ENCODE peak calls at places on chromosomes 5 and 9, in four cellular contexts. U is prostate gland, K is PC-3, P is AG04450. M is an unnamed sample. For H3K9me3, the result is how much of the 10 kb centered on the place peaks cover.

GRCh38 chr9:35518212-35518917 is 28.5 kb downstream of the RUSC2 start:
- DNase-seq in U (peak), K (peak), P (peak), M (no peak)

GRCh38 chr5:945691-946541 is 53.2 kb downstream of the TRIP13 start:
- DNase-seq in U (no peak), K (no peak), P (no peak), M (no peak)

GRCh38 chr9:28007097-28007817 is 434.0 kb upstream of the C9orf72 start:
- DNase-seq in U (no peak), K (no peak), P (no peak), M (no peak)

GRCh38 chr5:57181151-57181550 is 7.3 kb downstream of the GPBP1 start:
- DNase-seq in U (no peak), K (no peak), P (no peak), M (no peak)

GRCh38 chr9:88537743-88538055 is 2.7 kb downstream of the NXNL2 start:
- DNase-seq in U (no peak), K (peak), P (peak), M (no peak)

GRCh38 chr5:111063709-111064322 is 7.7 kb upstream of the TSLP start:
- DNase-seq in U (no peak), K (peak), P (no peak), M (no peak)

GRCh38 chr9:3475300-3476020 is 50.3 kb downstream of the RFX3 start:
- DNase-seq in U (no peak), K (no peak), P (no peak), M (no peak)

GRCh38 chr5:32508806-32509805 is 64.6 kb upstream of the ZFR start:
- DNase-seq in U (no peak), K (peak), P (no peak), M (no peak)

GRCh38 chr5:133581918-133582317 is 30.4 kb downstream of the FSTL4 start:
- DNase-seq in U (peak), K (no peak), P (no peak), M (no peak)

GRCh38 chr9:26833792-26834191 is 58.8 kb downstream of the CAAP1 start:
- DNase-seq in U (no peak), K (no peak), P (no peak), M (no peak)

GRCh38 chr5:51227963-51228515 is 155.2 kb upstream of the ISL1 start:
- DNase-seq in U (no peak), K (no peak), P (no peak), M (no peak)

GRCh38 chr5:98794001-98794400 is 20.5 kb downstream of the RGMB start:
- DNase-seq in U (no peak), K (no peak), P (no peak), M (no peak)

GRCh38 chr9:101792475-101792874 is 54.0 kb upstream of the GRIN3A start:
- DNase-seq in U (no peak), K (no peak), P (no peak), M (no peak)

GRCh38 chr5:171747061-171747859 is 38.4 kb upstream of the SMIM23 start:
- DNase-seq in U (no peak), K (no peak), P (no peak), M (no peak)

GRCh38 chr9:71758785-71759184 is 9.5 kb downstream of the CEMIP2 start:
- DNase-seq in U (peak), K (peak), P (no peak), M (no peak)

GRCh38 chr5:51582871-51583384 is 199.7 kb downstream of the ISL1 start:
- DNase-seq in U (no peak), K (no peak), P (no peak), M (no peak)

GRCh38 chr5:173291722-173292658 is 36.2 kb downstream of the STC2 start:
- DNase-seq in U (no peak), K (no peak), P (no peak), M (no peak)

GRCh38 chr5:164581889-164582288 is 1076.5 kb downstream of the MAT2B start:
- DNase-seq in U (no peak), K (no peak), P (no peak), M (no peak)

GRCh38 chr5:139460457-139460856 is 2.1 kb downstream of the ECSCR start:
- DNase-seq in U (no peak), K (no peak), P (no peak), M (no peak)

GRCh38 chr5:9617191-9617590 is 13.0 kb downstream of the TAS2R1 start:
- DNase-seq in U (no peak), K (peak), P (no peak), M (no peak)

GRCh38 chr5:180084638-180085561 is 13.3 kb upstream of the RNF130 start:
- DNase-seq in U (peak), K (peak), P (no peak), M (no peak)

GRCh38 chr5:135025730-135026644 is 8.0 kb downstream of the PITX1 start:
- DNase-seq in U (no peak), K (no peak), P (no peak), M (peak)

GRCh38 chr9:22342489-22343217 is 104.0 kb upstream of the DMRTA1 start:
- DNase-seq in U (no peak), K (peak), P (no peak), M (peak)

GRCh38 chr9:112894031-112894430 is 3.4 kb upstream of the SLC46A2 start:
- DNase-seq in U (no peak), K (peak), P (no peak), M (no peak)

GRCh38 chr9:130639119-130639485 is 25.3 kb upstream of the PRDM12 start:
- DNase-seq in U (no peak), K (no peak), P (no peak), M (peak)

GRCh38 chr9:113927277-113927676 is 51.2 kb downstream of the ZNF618 start:
- DNase-seq in U (no peak), K (no peak), P (no peak), M (no peak)

GRCh38 chr9:113926211-113926610 is 50.1 kb downstream of the ZNF618 start:
- DNase-seq in U (no peak), K (no peak), P (no peak), M (no peak)

GRCh38 chr9:113929634-113930092 is 53.6 kb downstream of the ZNF618 start:
- DNase-seq in U (peak), K (peak), P (no peak), M (no peak)

GRCh38 chr9:113930384-113930783 is 54.3 kb downstream of the ZNF618 start:
- DNase-seq in U (peak), K (no peak), P (no peak), M (no peak)

DNA sequence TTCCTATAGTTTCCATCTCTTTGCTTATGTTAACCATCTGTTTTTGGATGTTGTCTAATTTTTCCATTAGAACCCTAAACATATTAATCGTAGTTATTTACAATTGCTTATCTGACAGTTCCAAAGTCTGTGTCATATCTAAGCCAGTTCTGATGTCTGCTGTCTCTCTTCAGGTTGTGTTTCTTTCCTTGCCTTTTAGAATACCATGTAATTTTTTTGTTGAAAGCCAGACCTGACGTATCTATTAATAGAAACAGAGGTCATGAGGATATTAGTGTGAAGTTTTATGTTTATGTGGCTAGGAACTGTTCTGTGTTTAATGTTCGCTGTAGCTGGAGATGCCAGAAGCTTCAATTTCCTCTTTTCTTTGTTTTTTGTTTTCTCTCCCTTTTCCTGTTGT is 52.2 kb downstream of the ZNF618 start:
- DNase-seq in U (no peak), K (no peak), P (no peak), M (no peak)
- H3K9me3 ChIP-seq in U (under half), K (under half), P (under half), M (under half)

DNA sequence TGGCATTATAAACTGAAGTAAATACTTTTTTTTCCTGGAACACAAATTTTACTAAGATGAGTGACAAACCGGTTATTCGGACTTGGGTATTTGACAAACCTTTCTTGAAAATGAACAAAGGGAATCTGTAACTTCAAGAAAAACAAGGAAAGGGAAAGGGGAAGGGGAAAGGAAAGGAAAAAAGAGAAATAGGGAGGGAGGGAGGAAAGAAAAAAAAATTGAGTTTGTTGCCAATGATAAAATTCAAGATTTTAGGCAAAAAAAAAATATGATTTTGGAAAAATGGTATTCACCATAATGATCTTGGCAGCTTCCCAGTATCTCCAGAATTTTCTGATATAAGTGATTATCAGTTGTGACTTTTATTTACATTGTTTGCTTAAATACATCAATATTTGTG is 1.6 kb upstream of the TTC33 start:
- DNase-seq in U (no peak), K (no peak), P (no peak), M (no peak)
- TF ChIP-seq CTCF in U (no peak), K (no peak), P (no peak), M (no peak)

DNA sequence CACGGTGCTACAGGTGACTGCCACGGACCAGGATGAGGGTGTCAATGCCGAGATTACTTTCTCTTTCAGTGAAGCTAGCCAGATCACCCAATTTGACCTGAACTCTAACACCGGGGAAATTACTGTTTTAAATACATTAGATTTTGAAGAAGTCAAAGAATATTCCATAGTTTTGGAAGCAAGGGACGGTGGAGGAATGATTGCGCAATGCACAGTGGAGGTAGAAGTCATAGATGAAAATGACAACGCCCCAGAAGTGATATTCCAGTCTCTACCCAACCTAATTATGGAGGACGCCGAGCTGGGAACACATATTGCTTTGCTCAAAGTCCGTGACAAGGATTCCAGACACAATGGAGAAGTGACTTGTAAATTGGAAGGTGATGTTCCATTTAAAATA is 1.2 kb downstream of the PCDHGB4 start:
- DNase-seq in U (no peak), K (no peak), P (no peak), M (no peak)
- H3K9me3 ChIP-seq in U (under half), K (under half), P (half or more), M (half or more)

DNA sequence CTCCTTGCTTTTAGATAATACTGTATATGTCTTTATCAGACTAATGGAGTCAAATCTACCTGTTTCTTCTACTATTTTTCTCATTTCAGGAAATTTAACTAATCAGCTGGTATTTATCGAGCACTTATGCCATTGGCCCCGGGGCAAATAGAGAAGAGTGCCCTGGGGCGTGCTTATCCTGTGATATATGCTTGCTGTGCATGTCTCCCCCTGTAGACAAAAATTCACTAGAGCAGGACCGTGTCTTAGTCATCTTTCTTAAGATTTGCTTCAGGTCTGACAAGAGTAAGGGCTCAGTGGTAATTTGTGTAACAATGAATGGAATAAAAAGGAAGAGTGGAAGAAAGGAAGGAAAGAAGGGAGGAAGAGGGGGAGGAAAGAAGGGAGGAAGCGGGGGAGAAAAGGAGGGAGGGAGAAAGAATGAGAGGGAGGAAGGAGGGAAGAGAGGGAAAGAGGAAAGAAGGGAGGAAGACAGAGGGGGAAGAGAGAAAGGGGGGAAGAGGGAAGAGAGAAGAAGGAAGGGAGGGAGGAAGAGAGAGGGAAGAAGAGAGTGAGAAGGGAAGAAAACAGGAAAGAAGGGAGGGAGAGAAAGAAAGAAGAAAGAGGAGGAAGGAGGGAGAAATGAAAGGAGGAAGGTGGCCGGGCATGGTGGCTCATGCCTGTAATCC is 295.7 kb upstream of the PANK3 start:
- DNase-seq in U (no peak), K (peak), P (no peak), M (no peak)
- TF ChIP-seq CTCF in U (no peak), K (peak), P (peak), M (no peak)

DNA sequence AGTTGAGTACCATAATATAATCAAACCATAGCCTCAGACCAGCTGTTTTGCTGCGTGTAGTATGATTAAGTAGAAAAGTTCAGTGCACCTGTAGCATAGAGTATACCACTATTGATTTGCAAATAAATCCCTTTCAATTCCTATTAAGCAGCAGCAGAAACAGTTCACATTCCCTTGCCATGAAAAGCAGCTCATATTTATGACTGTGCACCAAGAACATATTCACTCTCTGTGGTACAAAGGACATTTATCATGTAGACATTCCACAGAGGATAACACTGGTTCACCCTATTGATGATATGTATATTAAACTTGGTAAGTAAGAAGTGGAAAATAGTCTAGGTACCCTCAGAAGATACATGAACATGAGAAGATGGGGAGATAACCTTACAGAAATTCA is 1689.1 kb upstream of the CDH6 start:
- DNase-seq in U (no peak), K (no peak), P (no peak), M (no peak)
- H3K9me3 ChIP-seq in U (under half), K (under half), P (under half), M (under half)

DNA sequence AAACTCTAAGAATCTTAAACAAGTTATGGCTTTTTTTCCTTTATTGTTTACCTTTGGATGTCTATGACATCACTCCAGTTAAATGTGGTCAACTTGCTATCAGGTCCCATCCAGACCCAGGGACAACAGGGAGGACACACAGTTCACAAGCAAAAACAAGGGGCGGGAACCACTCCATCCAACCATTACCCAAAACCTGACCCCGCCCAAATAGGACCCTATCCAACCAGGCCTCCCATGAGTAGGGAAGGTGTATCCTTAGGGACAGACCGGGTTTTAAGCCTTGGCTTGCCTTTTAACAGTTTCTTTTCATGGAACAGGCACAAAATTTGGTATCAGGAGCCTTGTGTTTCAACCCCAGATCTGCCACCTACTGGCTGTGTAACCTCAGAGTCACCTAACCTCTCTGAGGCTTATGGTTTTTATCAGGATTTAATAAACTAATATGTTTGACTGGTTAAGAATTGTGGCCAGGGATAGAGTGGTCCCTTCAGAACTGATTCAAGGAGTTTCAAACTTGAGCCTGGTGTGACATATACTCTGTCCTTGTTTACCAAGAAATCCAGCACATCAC is 127.7 kb upstream of the RAD23B start:
- DNase-seq in U (no peak), K (no peak), P (no peak), M (no peak)
- TF ChIP-seq CTCF in U (no peak), K (peak), P (no peak), M (no peak)

GRCh38 chr5:179054876-179055275 is 5.3 kb upstream of the ZNF354C start:
- DNase-seq in U (no peak), K (no peak), P (no peak), M (no peak)
- H3K9me3 ChIP-seq in U (under half), K (under half), P (under half), M (under half)

DNA sequence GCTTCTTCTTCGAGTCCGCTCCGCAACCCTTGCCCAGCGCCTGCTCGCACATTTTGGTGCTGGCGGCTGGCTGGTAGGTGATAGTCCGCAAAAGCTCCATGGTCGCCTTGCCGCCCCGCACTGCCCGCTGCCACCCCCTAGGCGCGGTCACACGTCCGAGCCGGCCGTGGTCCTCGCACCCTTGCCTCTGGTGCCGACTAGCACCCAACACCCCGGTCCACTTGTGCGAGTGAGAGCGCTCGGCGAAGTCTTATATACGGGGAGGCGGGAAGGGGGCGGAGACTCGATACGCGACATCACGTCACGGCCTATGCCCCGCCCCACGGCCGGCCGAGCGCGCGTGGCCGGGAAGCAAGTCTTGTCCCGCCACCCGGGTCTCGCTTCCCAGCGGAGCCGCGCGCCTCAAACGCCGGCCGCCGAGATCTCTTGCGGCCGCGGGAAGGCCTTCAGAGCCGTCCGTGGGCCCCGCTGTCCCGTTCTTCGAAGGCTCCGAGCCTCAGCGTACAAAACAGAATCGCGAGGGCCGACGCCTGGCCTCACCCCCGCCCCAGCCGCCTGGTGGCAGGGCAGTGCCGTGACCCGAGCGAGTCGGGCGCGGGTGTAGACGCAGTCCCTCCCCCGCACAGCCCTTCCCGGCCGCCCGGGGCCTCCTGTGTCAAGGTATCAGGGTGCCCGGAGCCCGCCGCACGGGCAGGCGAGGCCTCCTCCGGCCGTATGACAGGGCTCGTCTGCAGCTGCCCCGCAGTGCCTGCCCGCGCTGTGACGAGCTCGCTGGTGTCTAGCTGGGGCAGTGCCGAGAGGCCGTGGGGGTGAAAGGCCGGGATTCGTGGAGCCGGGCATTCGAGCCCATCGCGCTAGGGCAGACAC is at the start of gene PLK2:
- DNase-seq in U (peak), K (peak), P (peak), M (peak)
- TF ChIP-seq CTCF in U (no peak), K (no peak), P (peak), M (peak)

M was measured in left lung.